ENCODE peak calls at places on chromosomes 11 and 22, in eight cellular contexts. J, A, Z, N, E, B, T and P are unnamed samples.

GRCh38 chr11:91981995-91982394 is 242.6 kb upstream of the FAT3 start:
- DNase-seq in J (no peak), A (peak; percentile 40), Z (no peak), N (peak; percentile 99), E (peak; percentile 36), B (no peak), T (peak; percentile 93), P (no peak)

GRCh38 chr11:60288531-60288930 is 8.1 kb downstream of the MS4A4A start:
- DNase-seq in J (no peak), A (no peak), Z (no peak), N (no peak), E (no peak), B (no peak), T (no peak), P (no peak)

GRCh38 chr22:24134090-24134846 is 47.0 kb upstream of the SUSD2 start:
- DNase-seq in J (no peak), A (peak; percentile 57), Z (no peak), N (peak; percentile 39), E (no peak), B (no peak), T (no peak), P (no peak)

GRCh38 chr22:17847360-17848078 is 73.2 kb upstream of the BID start:
- DNase-seq in J (no peak), A (no peak), Z (peak; percentile 46), N (no peak), E (no peak), B (no peak), T (no peak), P (peak; percentile 45)

GRCh38 chr22:38398609-38399401 is 56.2 kb downstream of the KCNJ4 start:
- DNase-seq in J (peak; percentile 59), A (peak; percentile 89), Z (no peak), N (peak; percentile 73), E (peak; percentile 96), B (peak; percentile 93), T (peak; percentile 85), P (peak; percentile 92)

GRCh38 chr11:78080084-78080817 is 589 bp upstream of the NDUFC2 start:
- DNase-seq in J (no peak), A (no peak), Z (no peak), N (no peak), E (no peak), B (no peak), T (peak; percentile 20), P (no peak)

GRCh38 chr11:67452141-67452952 is at the start of gene GPR152:
- DNase-seq in J (no peak), A (no peak), Z (no peak), N (no peak), E (peak; percentile 84), B (no peak), T (no peak), P (no peak)

GRCh38 chr22:49166211-49166610 is 661.5 kb downstream of the BRD1 start:
- DNase-seq in J (no peak), A (no peak), Z (no peak), N (no peak), E (no peak), B (no peak), T (no peak), P (no peak)

GRCh38 chr11:75425422-75425821 is 7.6 kb downstream of the KLHL35 start:
- DNase-seq in J (no peak), A (no peak), Z (no peak), N (no peak), E (no peak), B (no peak), T (no peak), P (no peak)

GRCh38 chr22:19109198-19110063 is 12.8 kb downstream of the DGCR2 start:
- DNase-seq in J (peak; percentile 79), A (peak; percentile 55), Z (no peak), N (peak; percentile 72), E (peak; percentile 66), B (peak; percentile 82), T (peak; percentile 87), P (no peak)

DNA sequence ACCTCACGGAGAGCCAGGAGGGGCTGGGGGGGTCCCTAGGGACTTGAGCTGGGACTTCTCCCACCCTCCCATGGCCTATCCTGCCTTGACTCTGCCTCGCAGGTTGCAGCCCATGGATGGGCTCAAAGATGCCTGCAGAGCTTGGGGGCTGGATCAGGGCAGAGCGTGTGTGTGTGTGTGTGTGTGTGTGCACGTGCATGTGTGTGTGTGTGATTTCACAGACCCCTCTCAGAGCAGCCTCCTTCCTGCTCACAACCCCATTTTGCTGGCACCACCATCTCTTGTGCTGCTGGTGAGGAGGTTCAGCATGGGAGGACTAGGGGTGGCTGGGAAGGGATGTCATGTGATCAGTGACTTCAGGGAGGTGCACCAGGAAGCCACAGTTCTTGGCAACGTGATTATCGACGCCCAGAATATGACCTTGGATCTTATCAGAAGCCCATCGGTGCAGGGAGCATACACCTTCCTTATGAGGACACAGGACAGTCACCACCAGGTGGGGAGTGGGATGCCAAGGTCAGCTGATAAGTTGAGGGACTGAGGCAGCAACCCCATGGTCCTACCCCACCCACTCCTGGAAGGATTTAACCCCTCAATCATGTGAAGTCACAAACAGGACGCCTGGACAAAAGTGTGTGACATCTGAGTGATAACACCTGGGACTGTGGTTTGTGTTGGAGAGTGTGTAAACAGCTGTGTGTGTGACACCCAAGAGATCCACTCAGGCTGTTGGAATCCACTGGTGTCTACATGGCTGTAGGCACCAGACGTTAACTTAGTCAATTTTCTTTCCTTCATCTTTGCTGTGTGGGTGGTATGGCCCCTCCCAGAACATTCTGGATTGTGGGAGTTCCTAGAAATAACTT is 1.8 kb upstream of the NAALADL1 start:
- DNase-seq in J (no peak), A (no peak), Z (no peak), N (peak; percentile 30), E (no peak), B (no peak), T (peak; percentile 9), P (no peak)
- H3K4me3 ChIP-seq in J (no peak overlapping the region), A (no peak overlapping the region), Z (no peak overlapping the region), N (no peak overlapping the region), E (no peak overlapping the region), B (no peak overlapping the region), T (no peak overlapping the region), P (no peak overlapping the region)

DNA sequence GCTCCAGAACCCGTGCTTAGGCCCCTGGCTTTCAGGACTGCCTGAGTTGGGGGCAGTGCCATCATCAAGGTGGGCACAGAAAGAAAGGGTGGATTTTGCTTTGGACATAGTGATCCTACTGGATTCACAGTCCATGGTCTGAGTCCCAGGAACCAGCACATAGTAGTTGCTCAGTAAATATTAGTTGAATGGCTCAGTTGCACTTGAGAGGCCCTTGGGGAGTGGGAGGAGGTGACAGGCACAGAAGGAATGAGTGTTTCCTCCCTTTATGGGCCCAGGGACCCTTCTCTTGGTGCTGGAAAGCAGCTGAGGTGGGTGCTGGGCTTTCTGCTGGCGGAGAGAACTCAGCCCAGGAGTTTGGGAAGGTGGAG is 16.6 kb downstream of the ARHGEF17 start:
- DNase-seq in J (no peak), A (no peak), Z (no peak), N (no peak), E (no peak), B (no peak), T (no peak), P (no peak)
- H3K4me1 ChIP-seq in J (peaks cover 88% of the 10 kb centered on the region), A (peaks cover 31% of the 10 kb centered on the region), Z (peaks cover 55% of the 10 kb centered on the region), N (peaks cover 82% of the 10 kb centered on the region), E (peaks cover 29% of the 10 kb centered on the region), B (peaks cover 54% of the 10 kb centered on the region), T (peaks cover 57% of the 10 kb centered on the region), P (peaks cover 16% of the 10 kb centered on the region)

GRCh38 chr11:32935462-32936029 is 42.9 kb downstream of the QSER1 start:
- DNase-seq in J (no peak), A (no peak), Z (no peak), N (peak; percentile 5), E (no peak), B (no peak), T (no peak), P (no peak)

GRCh38 chr11:32932196-32932595 is 39.6 kb downstream of the QSER1 start:
- DNase-seq in J (no peak), A (no peak), Z (no peak), N (no peak), E (no peak), B (no peak), T (no peak), P (no peak)

GRCh38 chr11:32931605-32932004 is 39.0 kb downstream of the QSER1 start:
- DNase-seq in J (no peak), A (no peak), Z (no peak), N (no peak), E (no peak), B (no peak), T (peak; percentile 19), P (no peak)
- H3K36me3 ChIP-seq in J (peaks cover 55% of the 10 kb centered on the region), A (no peaks in the 10 kb centered on the region), Z (peaks cover 35% of the 10 kb centered on the region), N (peaks cover 7% of the 10 kb centered on the region), E (no peaks in the 10 kb centered on the region), B (peaks cover 51% of the 10 kb centered on the region), T (peaks cover 37% of the 10 kb centered on the region), P (peaks cover 7% of the 10 kb centered on the region)

GRCh38 chr11:63563201-63564055 is at the start of gene PLAAT2:
- DNase-seq in J (no peak), A (no peak), Z (no peak), N (no peak), E (no peak), B (no peak), T (no peak), P (no peak)
- H3K4me3 ChIP-seq in J (no peak within 1 kb of the TSS), A (no peak within 1 kb of the TSS), Z (no peak within 1 kb of the TSS), N (no peak within 1 kb of the TSS), E (no peak within 1 kb of the TSS), B (no peak within 1 kb of the TSS), T (no peak within 1 kb of the TSS), P (no peak within 1 kb of the TSS)

DNA sequence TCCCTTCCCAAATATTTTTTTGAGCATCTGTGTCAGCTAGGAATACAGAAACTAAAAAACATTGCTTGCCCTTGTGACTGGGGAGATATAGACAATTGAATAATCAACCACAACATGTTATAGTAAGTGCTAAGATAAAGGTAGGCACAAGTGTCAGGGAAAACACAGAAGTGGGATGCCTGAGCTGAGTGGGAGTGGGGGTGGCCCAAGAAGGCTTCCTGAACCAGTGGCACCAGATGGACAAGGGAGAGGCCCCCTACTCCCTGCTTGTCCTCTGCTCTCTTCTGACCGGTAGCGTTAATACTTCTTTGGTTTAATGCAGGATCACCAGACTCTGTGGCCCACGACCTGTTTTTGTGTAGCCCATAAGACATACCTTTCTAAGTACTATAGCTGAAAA is 48.8 kb downstream of the PACS1 start:
- DNase-seq in J (no peak), A (no peak), Z (no peak), N (no peak), E (no peak), B (no peak), T (peak; percentile 6), P (no peak)
- H3K4me1 ChIP-seq in J (peaks cover 70% of the 10 kb centered on the region), A (peaks cover 11% of the 10 kb centered on the region), Z (peaks cover 24% of the 10 kb centered on the region), N (peaks cover 12% of the 10 kb centered on the region), E (peaks cover 40% of the 10 kb centered on the region), B (peaks cover 23% of the 10 kb centered on the region), T (peaks cover 37% of the 10 kb centered on the region), P (peaks cover 79% of the 10 kb centered on the region)

GRCh38 chr22:20882855-20883254 is 24.0 kb downstream of the SNAP29 start:
- DNase-seq in J (no peak), A (no peak), Z (no peak), N (no peak), E (no peak), B (no peak), T (no peak), P (no peak)
- H3K36me3 ChIP-seq in J (peaks cover 40% of the 10 kb centered on the region), A (no peaks in the 10 kb centered on the region), Z (peaks cover 7% of the 10 kb centered on the region), N (peaks cover 8% of the 10 kb centered on the region), E (no peaks in the 10 kb centered on the region), B (peaks cover 67% of the 10 kb centered on the region), T (peaks cover 6% of the 10 kb centered on the region), P (no peaks in the 10 kb centered on the region)